ENCODE peak calls at places on chromosomes 11 and 22, in eight cellular contexts. L, R, M, S, V, X, Z and G are unnamed samples.

GRCh38 chr11:119284344-119285157 is 32.4 kb downstream of the MCAM start:
- DNase-seq in L (no peak), R (peak; percentile 66), M (peak; percentile 74), S (peak; percentile 36), V (peak; percentile 39), X (peak; percentile 32), Z (peak; percentile 35), G (peak; percentile 28)

GRCh38 chr22:29972121-29972520 is 89.1 kb downstream of the MTMR3 start:
- DNase-seq in L (no peak), R (no peak), M (no peak), S (no peak), V (no peak), X (no peak), Z (no peak), G (no peak)

GRCh38 chr11:8586184-8586583 is 7.8 kb downstream of the STK33 start:
- DNase-seq in L (no peak), R (no peak), M (no peak), S (no peak), V (no peak), X (no peak), Z (no peak), G (no peak)

GRCh38 chr11:119618208-119618909 is 110.6 kb downstream of the NECTIN1 start:
- DNase-seq in L (peak; percentile 47), R (peak; percentile 94), M (no peak), S (no peak), V (no peak), X (no peak), Z (no peak), G (no peak)

GRCh38 chr11:122293298-122294023 is 177.4 kb upstream of the BLID start:
- DNase-seq in L (no peak), R (no peak), M (no peak), S (no peak), V (no peak), X (no peak), Z (peak; percentile 5), G (no peak)

GRCh38 chr11:128848815-128849455 is 18.2 kb downstream of the KCNJ1 start:
- DNase-seq in L (peak; percentile 60), R (peak; percentile 86), M (peak; percentile 79), S (no peak), V (peak; percentile 38), X (peak; percentile 49), Z (no peak), G (peak; percentile 50)

GRCh38 chr11:2522636-2523255 is 77.9 kb downstream of the KCNQ1 start:
- DNase-seq in L (no peak), R (no peak), M (no peak), S (no peak), V (no peak), X (no peak), Z (no peak), G (no peak)

GRCh38 chr11:67126986-67127385 is 7.9 kb downstream of the KDM2A start:
- DNase-seq in L (no peak), R (no peak), M (no peak), S (no peak), V (no peak), X (no peak), Z (no peak), G (no peak)

GRCh38 chr22:48577014-48577690 is 1250.5 kb downstream of the BRD1 start:
- DNase-seq in L (no peak), R (no peak), M (no peak), S (no peak), V (no peak), X (no peak), Z (no peak), G (peak; percentile 29)

GRCh38 chr11:120391854-120392253 is 55.6 kb downstream of the ARHGEF12 start:
- DNase-seq in L (no peak), R (no peak), M (no peak), S (peak; percentile 31), V (no peak), X (no peak), Z (no peak), G (peak; percentile 9)

GRCh38 chr22:44399196-44399837 is 86.6 kb upstream of the SHISAL1 start:
- DNase-seq in L (no peak), R (no peak), M (no peak), S (no peak), V (no peak), X (no peak), Z (no peak), G (no peak)

GRCh38 chr22:45518580-45518991 is 15.9 kb downstream of the FBLN1 start:
- DNase-seq in L (no peak), R (no peak), M (no peak), S (peak; percentile 76), V (no peak), X (no peak), Z (peak; percentile 70), G (no peak)

GRCh38 chr22:45512363-45512762 is 9.7 kb downstream of the FBLN1 start:
- DNase-seq in L (no peak), R (no peak), M (no peak), S (no peak), V (no peak), X (no peak), Z (no peak), G (no peak)

GRCh38 chr22:45516163-45516562 is 13.5 kb downstream of the FBLN1 start:
- DNase-seq in L (no peak), R (peak; percentile 39), M (no peak), S (peak; percentile 63), V (no peak), X (no peak), Z (no peak), G (no peak)

GRCh38 chr22:45516923-45517675 is 14.4 kb downstream of the FBLN1 start:
- DNase-seq in L (no peak), R (peak; percentile 88), M (no peak), S (peak; percentile 88), V (peak; percentile 16), X (no peak), Z (peak; percentile 86), G (no peak)

DNA sequence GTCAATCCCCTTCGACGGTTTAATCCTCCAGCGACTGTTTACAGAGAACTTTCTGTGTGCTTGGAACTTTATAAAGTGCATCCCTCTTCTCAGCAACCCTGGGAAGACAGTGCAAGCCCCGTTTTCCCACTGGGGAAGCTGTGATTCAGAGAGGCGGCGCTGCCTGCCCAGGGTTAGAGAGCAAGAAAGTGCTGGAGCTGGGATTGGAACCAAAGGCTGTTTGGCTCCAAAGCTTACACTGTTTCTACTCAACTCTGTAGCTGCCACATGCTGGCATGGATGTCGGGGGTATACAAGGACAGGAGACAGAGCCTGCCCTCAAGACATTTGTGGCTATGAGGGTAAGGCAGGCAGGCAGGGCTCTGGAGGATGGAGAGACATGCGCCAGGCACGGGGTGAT is 13.0 kb downstream of the FBLN1 start:
- DNase-seq in L (no peak), R (no peak), M (no peak), S (no peak), V (no peak), X (no peak), Z (no peak), G (no peak)
- H3K4me2 ChIP-seq in L (no peak overlapping the region), R (no peak overlapping the region), M (no peak overlapping the region), S (no peak overlapping the region), V (no peak overlapping the region), X (no peak overlapping the region), Z (no peak overlapping the region), G (no peak overlapping the region)

GRCh38 chr11:16911658-16912057 is 102.6 kb downstream of the PLEKHA7 start:
- DNase-seq in L (no peak), R (no peak), M (no peak), S (no peak), V (no peak), X (no peak), Z (no peak), G (no peak)
- H3K4me2 ChIP-seq in L (no peak overlapping the region), R (no peak overlapping the region), M (no peak overlapping the region), S (no peak overlapping the region), V (no peak overlapping the region), X (no peak overlapping the region), Z (no peak overlapping the region), G (no peak overlapping the region)

GRCh38 chr22:40567106-40567505 is 69.4 kb downstream of the MRTFA start:
- DNase-seq in L (no peak), R (no peak), M (no peak), S (peak; percentile 81), V (no peak), X (no peak), Z (peak; percentile 57), G (no peak)

GRCh38 chr22:40571887-40572286 is 64.6 kb downstream of the MRTFA start:
- DNase-seq in L (no peak), R (no peak), M (no peak), S (no peak), V (no peak), X (no peak), Z (no peak), G (no peak)

GRCh38 chr22:40572976-40573375 is 63.5 kb downstream of the MRTFA start:
- DNase-seq in L (no peak), R (no peak), M (no peak), S (no peak), V (no peak), X (no peak), Z (no peak), G (no peak)

DNA sequence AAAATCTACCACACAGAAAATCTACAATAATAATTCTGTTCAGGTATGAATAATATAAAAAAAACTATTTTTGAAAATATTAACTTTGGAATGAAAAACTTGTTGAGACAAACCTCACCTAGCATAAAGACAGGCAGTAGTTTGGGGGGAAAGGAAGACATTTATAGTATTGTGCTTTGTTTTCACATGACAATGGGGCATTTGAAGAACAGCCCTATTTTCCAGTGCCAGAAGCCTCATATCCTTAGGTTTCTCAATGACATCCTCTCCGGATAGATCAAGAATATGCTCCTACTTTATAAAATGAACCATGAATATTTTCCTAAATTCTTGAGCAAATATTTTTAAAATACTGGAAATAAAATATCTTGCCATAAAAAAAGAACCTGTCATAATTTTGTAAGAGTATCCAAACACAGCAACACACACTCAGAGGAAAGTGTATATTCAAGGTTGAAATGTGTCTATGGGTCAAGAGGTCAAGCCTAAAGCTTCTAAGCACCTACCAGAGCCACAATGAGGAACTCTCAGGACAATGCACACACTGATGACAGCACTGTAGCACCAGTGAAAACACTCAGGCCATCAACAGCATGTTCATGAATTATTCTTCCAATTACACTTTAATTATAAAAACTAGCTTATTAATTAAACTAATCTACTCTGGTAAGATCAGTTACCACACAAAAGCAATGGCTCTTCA is 68.7 kb downstream of the MRTFA start:
- DNase-seq in L (no peak), R (no peak), M (no peak), S (no peak), V (no peak), X (no peak), Z (no peak), G (no peak)
- H3K4me2 ChIP-seq in L (no peak overlapping the region), R (no peak overlapping the region), M (no peak overlapping the region), S (no peak overlapping the region), V (peak overlapping the region; percentile 3), X (peak overlapping the region; percentile 0), Z (peak overlapping the region; percentile 80), G (no peak overlapping the region)

DNA sequence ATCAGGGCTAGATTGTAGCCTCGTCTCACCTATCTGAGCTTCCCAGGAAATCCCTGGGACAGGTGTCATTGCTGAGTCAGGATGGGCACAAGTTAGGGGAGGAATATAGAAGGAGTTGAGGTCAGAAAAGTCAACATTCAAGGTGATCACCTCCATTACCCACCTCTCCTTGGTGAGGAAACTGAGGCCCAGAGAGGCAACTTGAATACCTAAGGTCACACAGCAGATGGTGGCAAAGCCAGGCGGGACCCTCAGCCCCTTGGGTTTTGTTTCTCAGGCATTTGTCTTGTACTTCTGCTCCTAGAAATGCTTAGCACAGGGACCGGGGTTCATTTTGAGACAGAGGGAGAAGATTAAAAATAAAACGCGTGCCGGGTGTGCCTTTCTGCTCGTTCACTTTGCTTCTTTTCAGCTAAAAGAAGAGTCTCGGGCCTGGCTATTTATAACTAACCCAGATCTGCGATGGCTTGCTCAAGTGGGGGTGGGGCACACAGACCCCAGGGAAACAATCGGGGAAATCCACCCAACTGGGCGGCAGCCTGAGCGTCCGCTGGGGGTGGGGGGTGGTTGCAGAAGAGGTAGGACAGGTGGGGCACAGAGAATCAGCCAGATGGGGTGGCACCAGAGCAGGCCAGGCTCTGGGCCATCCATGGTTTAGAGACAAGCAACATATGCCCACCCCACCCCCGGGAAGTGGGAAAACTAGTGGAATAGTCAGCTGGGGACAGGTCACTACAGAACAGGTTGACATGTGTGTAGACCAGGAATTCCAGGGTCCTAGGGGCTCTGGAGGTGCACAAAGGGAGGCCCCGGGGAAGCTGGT is 3.9 kb upstream of the GNAZ start:
- DNase-seq in L (no peak), R (no peak), M (peak; percentile 51), S (no peak), V (no peak), X (no peak), Z (no peak), G (no peak)
- H3K4me2 ChIP-seq in L (no peak overlapping the region), R (no peak overlapping the region), M (peak overlapping the region; percentile 47), S (no peak overlapping the region), V (no peak overlapping the region), X (no peak overlapping the region), Z (no peak overlapping the region), G (no peak overlapping the region)